ENCODE peak calls at places on chromosomes 1 and 21, in five cellular contexts. A is glutamatergic neuron, O is cardiac fibroblast, T is GM23338, G is pancreas. Q is an unnamed sample.

GRCh38 chr21:37737996-37738395 is 178.3 kb downstream of the KCNJ6 start:
- DNase-seq in A (no peak), O (no peak), T (no peak), G (no peak), Q (no peak)

GRCh38 chr1:179038528-179039281 is 13.0 kb downstream of the FAM20B start:
- DNase-seq in A (no peak), O (no peak), T (no peak), G (no peak), Q (no peak)

GRCh38 chr1:228902781-228903572 is 167.7 kb downstream of the RHOU start:
- DNase-seq in A (no peak), O (peak), T (no peak), G (peak), Q (peak)

GRCh38 chr1:193355179-193355578 is 168.8 kb upstream of the B3GALT2 start:
- DNase-seq in A (no peak), O (peak), T (no peak), G (no peak), Q (peak)

GRCh38 chr21:46366561-46366960 is 42.6 kb downstream of the PCNT start:
- DNase-seq in A (no peak), O (no peak), T (no peak), G (no peak), Q (no peak)

GRCh38 chr1:220157738-220158137 is 63.8 kb downstream of the IARS2 start:
- DNase-seq in A (no peak), O (no peak), T (no peak), G (no peak), Q (no peak)

GRCh38 chr21:20313013-20313412 is 685.2 kb upstream of the NCAM2 start:
- DNase-seq in A (no peak), O (no peak), T (no peak), G (no peak), Q (no peak)

GRCh38 chr1:64323054-64323453 is 119.6 kb downstream of the UBE2U start:
- DNase-seq in A (no peak), O (peak), T (no peak), G (no peak), Q (no peak)

GRCh38 chr1:109201123-109201703 is 12.5 kb upstream of the SARS1 start:
- DNase-seq in A (peak), O (peak), T (peak), G (no peak), Q (peak)

GRCh38 chr1:228099331-228099732 is 3.8 kb downstream of the C1orf35 start:
- DNase-seq in A (no peak), O (no peak), T (no peak), G (peak), Q (no peak)

GRCh38 chr1:113219377-113219776 is 146.4 kb downstream of the LRIG2 start:
- DNase-seq in A (no peak), O (no peak), T (peak), G (no peak), Q (no peak)

GRCh38 chr1:117686907-117687306 is 81.1 kb downstream of the TENT5C start:
- DNase-seq in A (no peak), O (peak), T (no peak), G (no peak), Q (peak)

GRCh38 chr1:66282343-66282852 is 251.6 kb upstream of the SGIP1 start:
- DNase-seq in A (no peak), O (peak), T (no peak), G (no peak), Q (peak)

GRCh38 chr21:33025471-33026298 is at the start of gene OLIG2:
- DNase-seq in A (peak), O (no peak), T (peak), G (no peak), Q (no peak)

GRCh38 chr1:69985901-69986439 is 219.4 kb downstream of the LRRC40 start:
- DNase-seq in A (no peak), O (no peak), T (no peak), G (no peak), Q (no peak)

GRCh38 chr1:175527773-175528172 is 215.6 kb downstream of the TNR start:
- DNase-seq in A (no peak), O (no peak), T (no peak), G (no peak), Q (no peak)

GRCh38 chr1:93114403-93114802 is 35.3 kb downstream of the MTF2 start:
- DNase-seq in A (no peak), O (peak), T (no peak), G (no peak), Q (peak)

GRCh38 chr1:56577859-56578663 is 1.3 kb downstream of the PLPP3 start:
- DNase-seq in A (peak), O (peak), T (peak), G (peak), Q (peak)

GRCh38 chr21:26550357-26550756 is 22.7 kb downstream of the CYYR1 start:
- DNase-seq in A (no peak), O (no peak), T (no peak), G (no peak), Q (no peak)

GRCh38 chr1:173161510-173162221 is 45.5 kb downstream of the TNFSF4 start:
- DNase-seq in A (no peak), O (peak), T (no peak), G (no peak), Q (peak)

GRCh38 chr1:70455291-70455690 is 44.2 kb downstream of the CTH start:
- DNase-seq in A (no peak), O (no peak), T (no peak), G (no peak), Q (no peak)

GRCh38 chr1:64196074-64196869 is 7.2 kb upstream of the UBE2U start:
- DNase-seq in A (no peak), O (no peak), T (no peak), G (no peak), Q (no peak)

GRCh38 chr1:98472878-98473277 is 188.6 kb upstream of the SNX7 start:
- DNase-seq in A (no peak), O (no peak), T (no peak), G (no peak), Q (no peak)

GRCh38 chr1:84871181-84871580 is 21.8 kb downstream of the LPAR3 start:
- DNase-seq in A (no peak), O (no peak), T (no peak), G (no peak), Q (no peak)

GRCh38 chr1:47280142-47280541 is 33.8 kb downstream of the STIL start:
- DNase-seq in A (no peak), O (peak), T (no peak), G (no peak), Q (peak)

GRCh38 chr1:230515451-230516145 is 89.5 kb upstream of the PGBD5 start:
- DNase-seq in A (no peak), O (no peak), T (peak), G (peak), Q (no peak)

GRCh38 chr1:15958111-15958510 is 17.8 kb downstream of the ZBTB17 start:
- DNase-seq in A (no peak), O (no peak), T (peak), G (no peak), Q (no peak)

GRCh38 chr1:181423301-181423918 is 59.9 kb upstream of the CACNA1E start:
- DNase-seq in A (peak), O (peak), T (peak), G (peak), Q (peak)

GRCh38 chr1:44346184-44346583 is 8.9 kb downstream of the ERI3 start:
- DNase-seq in A (no peak), O (no peak), T (no peak), G (no peak), Q (no peak)

GRCh38 chr21:31957631-31958030 is 84.8 kb downstream of the HUNK start:
- DNase-seq in A (no peak), O (no peak), T (no peak), G (no peak), Q (no peak)

GRCh38 chr1:10646347-10646861 is 150.0 kb downstream of the CASZ1 start:
- DNase-seq in A (no peak), O (peak), T (peak), G (no peak), Q (peak)

GRCh38 chr1:229665912-229666558 is 40.0 kb downstream of the URB2 start:
- DNase-seq in A (no peak), O (no peak), T (no peak), G (no peak), Q (no peak)

GRCh38 chr1:215407575-215407974 is 159.5 kb upstream of the KCTD3 start:
- DNase-seq in A (no peak), O (no peak), T (no peak), G (no peak), Q (no peak)

GRCh38 chr1:163056832-163057231 is 12.3 kb upstream of the RGS4 start:
- DNase-seq in A (no peak), O (peak), T (no peak), G (no peak), Q (peak)

GRCh38 chr1:24318988-24319863 is at the start of gene GRHL3:
- DNase-seq in A (no peak), O (no peak), T (peak), G (peak), Q (no peak)

GRCh38 chr1:46549697-46550681 is 1.5 kb downstream of the KNCN start:
- DNase-seq in A (peak), O (peak), T (peak), G (no peak), Q (peak)

GRCh38 chr1:182713492-182713891 is 29.1 kb upstream of the RGS8 start:
- DNase-seq in A (no peak), O (no peak), T (no peak), G (no peak), Q (no peak)

GRCh38 chr1:20980051-20980450 is 192.9 kb upstream of the HP1BP3 start:
- DNase-seq in A (no peak), O (no peak), T (no peak), G (no peak), Q (no peak)

GRCh38 chr1:4612991-4613390 is 41.4 kb upstream of the AJAP1 start:
- DNase-seq in A (no peak), O (no peak), T (no peak), G (no peak), Q (no peak)

DNA sequence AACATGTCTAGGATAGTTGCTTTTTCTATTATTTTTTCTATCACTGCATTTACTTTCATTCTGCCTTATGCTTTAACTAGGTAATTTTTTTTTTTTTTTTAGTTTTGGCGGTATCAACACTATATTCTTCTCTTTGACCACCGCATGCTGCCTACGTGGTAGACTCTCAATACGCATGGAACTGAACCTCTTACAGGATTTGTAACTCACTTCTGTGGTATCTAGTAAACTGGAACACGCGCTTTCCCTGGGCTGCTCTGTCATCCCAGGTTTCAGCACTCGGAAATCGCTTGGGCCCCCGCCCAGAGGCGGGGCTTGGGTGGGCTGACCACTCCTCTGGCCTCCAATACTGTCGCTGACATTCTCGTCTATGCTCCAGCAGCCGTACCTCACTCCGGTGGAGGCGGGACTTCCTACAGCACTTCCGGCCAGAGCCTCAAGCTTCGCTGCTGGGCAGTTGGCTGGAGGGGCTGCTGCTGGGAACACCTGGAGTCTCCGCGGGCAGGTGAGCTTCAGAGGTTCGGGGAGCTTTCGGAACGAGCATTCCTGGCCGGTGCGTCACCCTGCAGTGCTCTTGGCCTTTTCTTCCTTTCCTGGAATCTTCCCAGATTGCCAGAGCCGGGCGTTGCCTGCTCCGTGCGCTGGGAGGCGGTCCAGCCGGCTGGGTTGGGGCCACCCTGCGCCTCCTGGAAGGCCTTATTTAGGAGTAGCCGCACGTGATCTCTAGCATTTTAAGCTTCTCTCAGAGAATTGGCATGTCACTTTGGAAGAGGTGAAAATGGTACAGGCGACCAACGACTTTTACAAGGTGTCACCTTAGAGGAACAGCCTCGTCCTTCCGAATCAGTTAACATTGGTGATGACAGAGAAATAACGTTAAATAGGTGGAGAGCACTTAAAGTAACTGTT is at the start of gene TBCE:
- DNase-seq in A (peak), O (peak), T (peak), G (peak), Q (peak)
- TF ChIP-seq CTCF in A (no peak), O (peak), T (no peak), G (no peak), Q (peak)

DNA sequence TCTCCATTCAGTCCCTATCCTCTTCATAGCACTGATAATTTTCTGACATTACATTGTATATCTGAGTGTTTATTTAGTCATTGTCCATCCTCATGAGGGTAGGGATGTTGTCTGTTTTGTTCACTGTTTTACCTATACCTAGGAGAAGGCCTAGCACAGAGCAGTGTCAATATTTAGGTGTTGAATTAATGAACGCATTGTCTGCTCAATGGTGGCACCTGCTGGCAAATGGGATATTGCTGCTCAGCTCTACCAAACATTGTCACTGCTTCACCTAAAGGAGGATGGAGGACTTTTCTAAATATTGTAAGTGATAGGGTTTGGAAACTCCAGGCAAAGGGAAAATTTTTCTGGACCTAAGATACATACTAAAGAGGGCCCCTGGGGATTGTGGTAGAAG is 243.9 kb downstream of the RRAGC start:
- DNase-seq in A (no peak), O (no peak), T (no peak), G (no peak), Q (no peak)
- TF ChIP-seq CTCF in A (peak), O (no peak), T (peak), G (no peak), Q (peak)

GRCh38 chr1:53967409-53968124 is 21.4 kb downstream of the LRRC42 start:
- DNase-seq in A (no peak), O (no peak), T (no peak), G (no peak), Q (no peak)
- TF ChIP-seq CTCF in A (no peak), O (no peak), T (no peak), G (no peak), Q (no peak)

DNA sequence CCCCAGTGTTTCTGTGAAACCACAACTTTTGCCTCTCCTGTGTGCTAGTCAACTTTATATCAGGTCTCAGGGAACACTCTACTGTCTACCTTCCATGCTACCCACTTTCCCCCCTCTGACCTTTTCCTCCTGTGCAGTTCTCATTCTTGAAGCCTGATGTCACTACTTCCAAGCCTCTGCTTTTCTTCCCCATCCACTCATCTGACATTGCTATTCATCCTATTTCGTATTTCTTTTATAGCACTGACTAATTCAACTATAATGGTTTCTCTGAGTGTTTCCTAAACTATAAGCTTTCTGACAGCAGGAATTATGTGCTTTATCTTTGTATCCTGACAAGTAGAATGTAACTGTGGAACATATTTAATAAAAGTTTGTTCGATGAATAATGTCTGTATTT is 18.2 kb upstream of the DPH5 start:
- DNase-seq in A (no peak), O (peak), T (no peak), G (no peak), Q (peak)
- TF ChIP-seq CTCF in A (no peak), O (peak), T (no peak), G (no peak), Q (peak)